ENCODE peak calls at places on chromosomes 6 and 20, in five cellular contexts. One of them, this sample, is unnamed.

GRCh38 chr20:32127347-32127746 is 17.8 kb downstream of the TM9SF4 start:
- DNase-seq in IMR-90: no peak
- DNase-seq in WTC11: no peak
- DNase-seq in GM10248: no peak
- DNase-seq in body of pancreas: no peak
- DNase-seq in this sample: no peak

GRCh38 chr6:30789606-30790005 is 45.3 kb upstream of the IER3 start:
- DNase-seq in IMR-90: no peak
- DNase-seq in WTC11: no peak
- DNase-seq in GM10248: no peak
- DNase-seq in body of pancreas: no peak
- DNase-seq in this sample: no peak

GRCh38 chr6:90168693-90169131 is 127.9 kb downstream of the BACH2 start:
- DNase-seq in IMR-90: peak; percentile 79
- DNase-seq in WTC11: no peak
- DNase-seq in GM10248: no peak
- DNase-seq in body of pancreas: no peak
- DNase-seq in this sample: no peak

GRCh38 chr20:3010985-3011723 is 32.3 kb upstream of the GNRH2 start:
- DNase-seq in IMR-90: peak; percentile 61
- DNase-seq in WTC11: no peak
- DNase-seq in GM10248: no peak
- DNase-seq in body of pancreas: no peak
- DNase-seq in this sample: no peak

GRCh38 chr6:35596448-35597442 is 84.0 kb upstream of the TULP1 start:
- DNase-seq in IMR-90: peak; percentile 85
- DNase-seq in WTC11: no peak
- DNase-seq in GM10248: no peak
- DNase-seq in body of pancreas: no peak
- DNase-seq in this sample: no peak

GRCh38 chr6:89007209-89008001 is 44.0 kb upstream of the RNGTT start:
- DNase-seq in IMR-90: no peak
- DNase-seq in WTC11: no peak
- DNase-seq in GM10248: no peak
- DNase-seq in body of pancreas: no peak
- DNase-seq in this sample: no peak

GRCh38 chr6:129009856-129010255 is 126.9 kb downstream of the LAMA2 start:
- DNase-seq in IMR-90: no peak
- DNase-seq in WTC11: no peak
- DNase-seq in GM10248: no peak
- DNase-seq in body of pancreas: no peak
- DNase-seq in this sample: no peak

GRCh38 chr6:37242429-37243052 is 15.0 kb upstream of the TBC1D22B start:
- DNase-seq in IMR-90: peak; percentile 99
- DNase-seq in WTC11: no peak
- DNase-seq in GM10248: no peak
- DNase-seq in body of pancreas: peak; percentile 47
- DNase-seq in this sample: no peak

GRCh38 chr6:84243240-84243639 is 15.8 kb upstream of the CEP162 start:
- DNase-seq in IMR-90: no peak
- DNase-seq in WTC11: no peak
- DNase-seq in GM10248: no peak
- DNase-seq in body of pancreas: no peak
- DNase-seq in this sample: no peak

GRCh38 chr6:157989541-157990289 is 8.1 kb downstream of the SYNJ2 start:
- DNase-seq in IMR-90: peak; percentile 65
- DNase-seq in WTC11: no peak
- DNase-seq in GM10248: no peak
- DNase-seq in body of pancreas: peak; percentile 95
- DNase-seq in this sample: no peak
- TF ChIP-seq CTCF in IMR-90: peak; percentile 17
- TF ChIP-seq CTCF in WTC11: no peak
- TF ChIP-seq CTCF in GM10248: no peak
- TF ChIP-seq CTCF in body of pancreas: no peak
- TF ChIP-seq CTCF in this sample: no peak

DNA sequence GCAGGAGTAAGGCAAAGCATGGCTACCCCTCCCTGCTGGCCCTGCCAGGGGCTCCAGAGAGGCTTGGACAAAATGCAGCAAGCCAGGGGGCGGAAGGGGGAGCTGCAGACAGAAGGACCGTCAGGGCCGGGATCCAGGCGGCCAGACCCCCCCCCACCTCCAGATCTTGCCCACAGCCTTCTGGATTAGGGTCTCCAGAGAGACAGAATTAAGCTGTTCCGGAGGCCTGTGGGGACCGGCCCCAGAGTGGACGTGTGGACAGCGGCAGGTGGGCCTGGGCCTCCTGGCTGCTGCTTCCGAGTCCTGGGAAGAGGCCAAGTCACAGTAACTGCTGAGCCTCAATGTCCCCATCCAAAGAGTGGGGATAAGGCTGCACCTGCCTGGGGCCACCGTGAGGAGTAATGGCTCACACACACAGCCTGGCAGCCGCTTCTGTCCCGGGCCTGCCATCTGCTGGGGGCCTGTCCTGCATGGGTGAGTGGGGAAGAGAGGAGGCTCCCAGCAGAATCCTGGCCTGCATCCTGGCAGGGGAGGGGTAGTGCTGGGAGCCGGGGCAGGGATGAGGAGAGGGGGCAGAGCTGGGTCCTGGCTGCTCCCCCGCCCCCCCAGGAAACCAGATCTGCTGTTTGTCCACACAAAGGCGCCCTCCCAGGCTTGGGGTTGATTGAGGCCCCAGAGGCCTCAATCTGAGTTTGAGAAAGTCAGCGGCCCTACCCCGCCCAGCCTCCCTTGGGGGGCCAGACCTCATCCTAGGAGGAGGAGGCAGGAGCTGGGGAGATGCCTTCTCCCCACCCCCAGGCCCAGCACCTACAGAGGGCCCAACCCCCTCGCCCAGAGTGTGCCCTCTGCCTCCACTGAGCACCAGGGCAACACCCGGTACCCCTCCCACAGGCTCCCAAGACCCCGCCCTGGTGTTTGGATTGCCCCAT is 3.9 kb downstream of the LAMA5 start:
- DNase-seq in IMR-90: no peak
- DNase-seq in WTC11: peak; percentile 24
- DNase-seq in GM10248: no peak
- DNase-seq in body of pancreas: peak; percentile 35
- DNase-seq in this sample: no peak
- TF ChIP-seq CTCF in IMR-90: no peak
- TF ChIP-seq CTCF in WTC11: no peak
- TF ChIP-seq CTCF in GM10248: peak; percentile 24
- TF ChIP-seq CTCF in body of pancreas: peak; percentile 1
- TF ChIP-seq CTCF in this sample: no peak

GRCh38 chr6:48110436-48111142 is 408 bp downstream of the PTCHD4 start:
- DNase-seq in IMR-90: no peak
- DNase-seq in WTC11: no peak
- DNase-seq in GM10248: no peak
- DNase-seq in body of pancreas: no peak
- DNase-seq in this sample: no peak
- TF ChIP-seq CTCF in IMR-90: no peak
- TF ChIP-seq CTCF in WTC11: no peak
- TF ChIP-seq CTCF in GM10248: no peak
- TF ChIP-seq CTCF in body of pancreas: no peak
- TF ChIP-seq CTCF in this sample: no peak

GRCh38 chr20:38326309-38326708 is 20.0 kb upstream of the LBP start:
- DNase-seq in IMR-90: no peak
- DNase-seq in WTC11: no peak
- DNase-seq in GM10248: no peak
- DNase-seq in body of pancreas: no peak
- DNase-seq in this sample: no peak

GRCh38 chr20:38321959-38322598 is 18.1 kb downstream of the BPI start:
- DNase-seq in IMR-90: peak; percentile 73
- DNase-seq in WTC11: peak; percentile 35
- DNase-seq in GM10248: no peak
- DNase-seq in body of pancreas: peak; percentile 24
- DNase-seq in this sample: no peak

GRCh38 chr20:38325905-38326304 is 20.4 kb upstream of the LBP start:
- DNase-seq in IMR-90: no peak
- DNase-seq in WTC11: no peak
- DNase-seq in GM10248: no peak
- DNase-seq in body of pancreas: no peak
- DNase-seq in this sample: no peak

GRCh38 chr20:38324159-38324558 is 20.2 kb downstream of the BPI start:
- DNase-seq in IMR-90: no peak
- DNase-seq in WTC11: no peak
- DNase-seq in GM10248: no peak
- DNase-seq in body of pancreas: no peak
- DNase-seq in this sample: no peak

DNA sequence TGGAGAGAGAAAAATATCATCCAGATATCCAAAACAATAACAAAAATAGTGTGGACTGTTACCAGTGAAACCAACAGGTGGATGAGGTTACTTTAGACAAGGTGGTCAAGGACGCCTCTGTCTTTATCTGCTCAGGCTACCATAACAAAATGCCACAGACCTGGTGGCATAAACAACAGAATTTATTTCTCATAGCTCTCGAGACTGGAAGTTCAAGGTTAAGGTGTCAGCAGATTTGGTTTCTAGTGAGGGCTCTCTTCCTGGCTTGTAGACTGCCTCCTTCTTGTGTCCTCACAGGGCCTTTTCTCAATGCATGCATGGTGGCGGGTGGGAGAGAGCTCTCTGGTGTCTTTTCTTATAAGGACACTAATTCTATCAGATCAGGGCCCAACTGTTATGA is 21.1 kb upstream of the LBP start:
- DNase-seq in IMR-90: no peak
- DNase-seq in WTC11: no peak
- DNase-seq in GM10248: no peak
- DNase-seq in body of pancreas: no peak
- DNase-seq in this sample: no peak
- TF ChIP-seq CTCF in IMR-90: no peak
- TF ChIP-seq CTCF in WTC11: no peak
- TF ChIP-seq CTCF in GM10248: no peak
- TF ChIP-seq CTCF in body of pancreas: no peak
- TF ChIP-seq CTCF in this sample: no peak

DNA sequence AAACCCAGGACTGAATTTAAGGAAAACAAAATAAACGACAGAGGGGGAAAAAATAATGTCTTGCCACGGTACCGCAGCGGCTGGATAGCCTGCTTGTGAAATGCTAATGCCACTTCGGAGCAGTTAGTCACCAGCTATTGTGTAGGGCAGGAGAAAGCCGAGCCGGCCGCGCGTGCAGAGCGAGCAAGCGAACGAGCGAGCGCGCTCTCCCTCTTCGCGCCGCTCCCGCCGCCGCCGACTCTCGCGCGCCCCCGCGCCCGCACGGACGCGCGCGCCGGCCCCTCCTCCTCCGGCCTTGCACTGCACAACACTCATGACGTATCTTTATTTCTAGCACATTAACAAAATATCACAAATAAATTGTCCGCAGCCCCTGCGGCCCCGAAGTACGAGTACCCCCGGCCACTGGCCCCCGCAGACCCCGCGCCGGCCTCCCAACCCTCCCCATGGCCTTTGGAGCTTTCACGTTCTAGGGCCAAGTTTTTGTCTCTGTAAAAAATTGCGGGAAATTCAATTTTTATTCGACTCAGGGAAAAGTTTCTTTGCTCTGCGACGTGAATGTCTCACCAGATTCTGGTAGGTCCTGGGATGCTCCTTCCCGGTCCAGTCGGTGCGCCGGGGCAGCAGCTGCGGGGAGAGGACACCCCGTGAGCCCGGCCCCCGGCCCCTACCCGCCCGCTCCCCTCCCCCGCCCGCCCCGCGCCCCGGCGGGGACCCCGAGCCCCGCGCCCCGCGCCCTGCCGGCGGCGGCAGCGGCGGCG is 993 bp downstream of the PHIP start:
- DNase-seq in IMR-90: peak; percentile 95
- DNase-seq in WTC11: peak; percentile 88
- DNase-seq in GM10248: peak; percentile 84
- DNase-seq in body of pancreas: peak; percentile 90
- DNase-seq in this sample: peak; percentile 84
- TF ChIP-seq CTCF in IMR-90: no peak
- TF ChIP-seq CTCF in WTC11: no peak
- TF ChIP-seq CTCF in GM10248: no peak
- TF ChIP-seq CTCF in body of pancreas: peak; percentile 10
- TF ChIP-seq CTCF in this sample: no peak

DNA sequence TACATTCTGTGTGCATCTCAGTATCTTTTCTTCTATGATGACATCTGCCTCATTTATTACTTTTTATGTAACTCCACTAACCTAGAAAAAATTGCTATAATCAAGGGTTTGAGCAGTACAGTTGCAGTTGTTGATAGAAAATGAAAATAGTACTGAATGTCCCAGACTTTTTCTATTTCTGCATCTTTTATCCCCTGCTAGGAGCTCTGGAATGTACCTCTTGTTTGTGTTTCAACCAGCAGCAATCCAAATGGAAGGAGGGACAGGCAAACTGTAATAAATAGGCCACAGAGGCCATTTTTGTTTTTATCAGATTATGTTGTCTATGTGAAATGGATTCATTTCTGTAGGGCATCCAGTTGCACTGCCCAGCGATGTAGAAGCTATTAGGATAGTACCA is 536.9 kb downstream of the KIF16B start:
- DNase-seq in IMR-90: no peak
- DNase-seq in WTC11: no peak
- DNase-seq in GM10248: no peak
- DNase-seq in body of pancreas: no peak
- DNase-seq in this sample: no peak
- TF ChIP-seq CTCF in IMR-90: no peak
- TF ChIP-seq CTCF in WTC11: no peak
- TF ChIP-seq CTCF in GM10248: no peak
- TF ChIP-seq CTCF in body of pancreas: no peak
- TF ChIP-seq CTCF in this sample: no peak

This sample was measured in GM13976.